ENCODE peak calls at places on chromosome 6, in six cellular contexts. M, B, L, C, G and K are unnamed samples.

GRCh38 chr6:48624631-48625030 is 513.6 kb upstream of the PTCHD4 start:
- DNase-seq in C (no peak), M (no peak), B (no peak), L (no peak), G (no peak), K (no peak)

GRCh38 chr6:68226460-68226859 is 408.6 kb upstream of the ADGRB3 start:
- DNase-seq in B (no peak), C (no peak), L (no peak), G (no peak), M (no peak), K (no peak)

GRCh38 chr6:71294121-71294523 is 5.5 kb downstream of the OGFRL1 start:
- DNase-seq in C (peak; percentile 95), L (no peak), B (no peak), G (no peak), M (no peak), K (no peak)

GRCh38 chr6:87851674-87852260 is 149.7 kb upstream of the AKIRIN2 start:
- DNase-seq in C (no peak), B (no peak), M (no peak), G (no peak), L (no peak), K (no peak)

GRCh38 chr6:110828396-110828795 is 13.1 kb upstream of the CDK19 start:
- DNase-seq in M (no peak), G (no peak), C (no peak), B (no peak), L (no peak), K (no peak)

GRCh38 chr6:105596284-105596755 is 193.4 kb upstream of the PREP start:
- DNase-seq in G (no peak), M (no peak), L (no peak), B (no peak), C (peak; percentile 84), K (no peak)

GRCh38 chr6:15534970-15535369 is 127.9 kb downstream of the DTNBP1 start:
- DNase-seq in L (no peak), G (no peak), C (no peak), M (no peak), B (no peak), K (peak; percentile 42)

GRCh38 chr6:116511424-116512131 is at the start of gene CALHM5:
- DNase-seq in B (peak; percentile 31), C (peak; percentile 88), L (no peak), G (no peak), M (no peak), K (peak; percentile 79)

GRCh38 chr6:111625511-111626331 is 20.0 kb upstream of the TRAF3IP2 start:
- DNase-seq in C (peak; percentile 69), M (no peak), B (no peak), G (peak; percentile 11), L (no peak), K (peak; percentile 67)

GRCh38 chr6:26273673-26274595 is 91.1 kb upstream of the BTN3A2 start:
- DNase-seq in M (no peak), C (no peak), B (no peak), G (no peak), L (no peak), K (no peak)

GRCh38 chr6:88220493-88220892 is 54.3 kb upstream of the CNR1 start:
- DNase-seq in C (no peak), L (no peak), G (no peak), B (no peak), M (no peak), K (no peak)

GRCh38 chr6:19719691-19720127 is 117.5 kb upstream of the ID4 start:
- DNase-seq in L (no peak), G (no peak), C (peak; percentile 6), B (no peak), M (no peak), K (no peak)

GRCh38 chr6:123616016-123616415 is 20.7 kb downstream of the TRDN start:
- DNase-seq in B (no peak), L (no peak), M (no peak), C (no peak), G (no peak), K (no peak)

GRCh38 chr6:110877154-110877564 is 2.6 kb downstream of the AMD1 start:
- DNase-seq in C (no peak), M (no peak), G (no peak), L (no peak), B (no peak), K (no peak)

GRCh38 chr6:17905611-17906592 is 81.5 kb downstream of the KIF13A start:
- DNase-seq in M (no peak), B (no peak), L (no peak), G (no peak), C (peak; percentile 64), K (no peak)

GRCh38 chr6:1129141-1129540 is 182.8 kb upstream of the FOXQ1 start:
- DNase-seq in M (no peak), C (peak; percentile 48), B (no peak), G (no peak), L (no peak), K (no peak)